ENCODE peak calls at places on chromosome 3, in seven cellular contexts. R, Y, S, D, I, V and U are unnamed samples.

GRCh38 chr3:10779293-10779805 is 36.7 kb upstream of the SLC6A11 start:
- DNase-seq in V (no peak), S (no peak), Y (no peak), I (no peak), R (no peak), D (no peak), U (no peak)

GRCh38 chr3:10023587-10024310 is 2.5 kb upstream of the FANCD2 start:
- DNase-seq in S (no peak), R (peak), I (peak), V (no peak), D (peak), Y (no peak), U (no peak)

GRCh38 chr3:14224895-14225294 is 46.3 kb downstream of the LSM3 start:
- DNase-seq in Y (no peak), D (peak), S (no peak), R (no peak), V (no peak), I (peak), U (no peak)

GRCh38 chr3:104596551-104596950 is 770.2 kb upstream of the ALCAM start:
- DNase-seq in V (peak), S (peak), Y (peak), D (peak), R (peak), I (peak), U (peak)

GRCh38 chr3:179292440-179292839 is 30.4 kb upstream of the ZNF639 start:
- DNase-seq in V (no peak), S (no peak), I (no peak), R (no peak), D (no peak), Y (no peak), U (no peak)

GRCh38 chr3:12229896-12230295 is 59.0 kb upstream of the PPARG start:
- DNase-seq in I (peak), S (no peak), D (no peak), Y (no peak), V (no peak), R (peak), U (no peak)

GRCh38 chr3:64438837-64439236 is 213.6 kb upstream of the PRICKLE2 start:
- DNase-seq in Y (no peak), R (no peak), I (no peak), V (no peak), D (no peak), S (no peak), U (no peak)

GRCh38 chr3:51940648-51941421 is 869 bp downstream of the RRP9 start:
- DNase-seq in V (no peak), D (peak), S (no peak), I (peak), R (no peak), Y (no peak), U (no peak)

GRCh38 chr3:15952543-15953175 is 154.9 kb upstream of the ANKRD28 start:
- DNase-seq in I (no peak), S (no peak), V (no peak), R (peak), Y (no peak), D (peak), U (no peak)

DNA sequence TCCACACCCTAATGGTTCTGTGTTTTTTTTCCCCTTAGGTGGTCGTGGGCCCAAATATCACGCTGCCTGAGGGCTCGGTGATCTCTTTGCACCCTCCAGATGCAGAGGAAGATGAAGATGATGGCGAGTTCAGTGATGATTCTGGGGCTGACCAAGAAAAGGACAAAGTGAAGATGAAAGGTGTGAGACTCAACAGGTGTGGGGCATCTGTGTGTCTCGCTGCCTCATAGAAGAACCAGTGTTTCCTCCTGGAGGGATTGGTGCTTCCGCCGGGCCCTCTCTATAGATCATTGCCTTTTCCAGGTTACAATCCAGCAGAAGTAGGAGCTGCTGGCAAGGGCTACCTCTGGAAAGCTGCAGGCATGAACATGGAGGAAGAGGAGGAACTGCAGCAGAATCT is 7.0 kb downstream of the EIF2B5 start:
- DNase-seq in S (no peak), R (no peak), V (no peak), Y (no peak), I (no peak), D (no peak), U (no peak)
- H3K4me2 ChIP-seq in S (no peak), R (no peak), V (no peak), Y (no peak), I (no peak), D (no peak), U (no peak)

GRCh38 chr3:27094721-27095120 is 274.5 kb downstream of the NEK10 start:
- DNase-seq in R (no peak), Y (no peak), S (peak), I (no peak), D (no peak), V (no peak), U (no peak)

GRCh38 chr3:27093771-27094170 is 275.4 kb downstream of the NEK10 start:
- DNase-seq in V (no peak), Y (no peak), S (no peak), R (no peak), I (no peak), D (peak), U (no peak)

GRCh38 chr3:27095588-27096222 is 273.5 kb downstream of the NEK10 start:
- DNase-seq in I (peak), V (no peak), Y (no peak), S (peak), R (no peak), D (peak), U (no peak)

DNA sequence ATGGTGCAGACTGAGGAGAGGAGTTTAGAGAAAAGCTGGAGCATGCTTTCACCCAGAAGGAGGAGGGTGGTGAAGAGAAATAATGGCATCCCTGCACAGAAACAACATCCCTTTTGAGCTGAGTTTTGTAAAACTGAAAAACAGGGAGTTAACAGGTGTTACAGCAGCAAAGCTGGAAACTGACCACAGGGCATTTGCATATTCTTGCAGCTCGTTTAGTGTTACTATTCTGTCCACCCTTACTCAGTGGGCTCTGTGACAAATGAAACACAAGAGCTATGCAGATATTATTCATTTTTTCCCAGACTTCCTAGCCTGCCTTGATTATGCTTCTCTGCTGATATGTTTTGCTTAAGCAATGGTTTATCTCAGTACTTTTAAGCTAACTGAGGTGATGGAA is 272.0 kb downstream of the NEK10 start:
- DNase-seq in D (no peak), I (no peak), V (no peak), S (peak), R (no peak), Y (no peak), U (no peak)
- H2AFZ ChIP-seq in D (no peak), I (no peak), V (no peak), S (peak), R (no peak), Y (no peak), U (no peak)

DNA sequence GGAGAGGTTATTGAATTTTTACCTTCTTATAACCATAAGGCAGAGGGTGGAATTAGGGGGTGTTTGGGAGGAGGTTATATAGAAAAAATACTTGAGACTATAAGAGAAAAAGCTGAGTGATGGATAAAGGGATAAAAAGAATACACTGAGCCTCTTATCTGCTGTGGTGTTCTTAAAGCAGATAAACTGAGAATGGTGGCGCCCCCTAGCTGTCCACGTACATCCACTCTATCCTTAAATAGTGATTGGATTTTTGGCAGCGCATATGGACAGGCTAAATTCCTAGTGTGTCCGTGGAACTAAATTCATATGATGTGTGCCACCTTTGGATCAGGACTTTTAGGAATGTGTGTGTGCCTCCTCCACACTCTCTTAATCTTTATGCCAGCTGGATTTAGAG is 121.1 kb downstream of the OXSM start:
- DNase-seq in R (peak), I (no peak), Y (no peak), S (peak), D (peak), V (peak), U (peak)
- H3K27ac ChIP-seq in R (no peak), I (no peak), Y (no peak), S (no peak), D (no peak), V (no peak), U (no peak)

GRCh38 chr3:97969541-97969940 is 2.7 kb downstream of the RIOX2 start:
- DNase-seq in R (no peak), V (no peak), D (no peak), Y (no peak), S (no peak), I (no peak), U (no peak)
- H3K4me2 ChIP-seq in R (peak), V (no peak), D (no peak), Y (no peak), S (peak), I (peak), U (peak)

GRCh38 chr3:169148448-169149348 is 514.8 kb downstream of the MECOM start:
- DNase-seq in I (peak), Y (no peak), V (no peak), S (no peak), D (peak), R (no peak), U (no peak)
- H2AFZ ChIP-seq in I (peak), Y (peak), V (no peak), S (no peak), D (peak), R (peak), U (no peak)

GRCh38 chr3:43618142-43618541 is 3.7 kb downstream of the ANO10 start:
- DNase-seq in S (no peak), R (no peak), V (no peak), Y (no peak), D (peak), I (no peak), U (no peak)
- H3K27ac ChIP-seq in S (no peak), R (no peak), V (no peak), Y (peak), D (no peak), I (no peak), U (no peak)

DNA sequence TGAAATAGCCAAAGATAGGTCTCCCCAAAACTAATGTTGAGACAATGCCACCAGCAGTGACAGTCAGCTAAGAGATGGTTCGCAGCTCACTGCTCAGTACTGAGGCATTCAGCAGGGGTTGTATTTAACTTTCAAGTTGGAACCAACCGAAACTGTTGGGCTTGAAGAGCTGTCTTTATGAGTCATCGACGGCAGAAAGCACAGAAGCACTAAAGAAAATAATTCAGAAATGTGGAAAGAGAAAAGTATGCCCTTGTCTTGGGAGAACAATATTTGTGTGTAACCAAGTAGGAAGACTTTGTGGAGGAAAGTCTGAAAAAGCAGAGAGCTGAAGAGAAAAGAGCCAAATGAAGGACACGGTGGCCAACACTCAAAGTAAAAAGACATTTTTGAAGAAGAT is 4.3 kb upstream of the RARB start:
- DNase-seq in S (peak), I (peak), R (peak), V (no peak), D (peak), Y (no peak), U (no peak)
- H3K4me2 ChIP-seq in S (no peak), I (no peak), R (no peak), V (no peak), D (peak), Y (no peak), U (no peak)